ENCODE peak calls at places on chromosomes 16 and 17, in eight cellular contexts. K is astrocyte of the spinal cord, E is brain microvascular endothelial cell, D is nephron progenitor cell, B is pancreas, G is GM06990, O is ovary, M is H9. U is an unnamed sample.

GRCh38 chr17:31571124-31571892 is 179.8 kb downstream of the RAB11FIP4 start:
- DNase-seq in K (peak), E (peak), D (no peak), B (peak), G (no peak), O (peak), M (no peak), U (no peak)

GRCh38 chr17:60594747-60595146 is 5.2 kb upstream of the PPM1D start:
- DNase-seq in K (no peak), E (no peak), D (no peak), B (no peak), G (no peak), O (no peak), M (no peak), U (no peak)

GRCh38 chr17:82838386-82839063 is 1.3 kb downstream of the ZNF750 start:
- DNase-seq in K (no peak), E (no peak), D (no peak), B (peak), G (no peak), O (peak), M (no peak), U (no peak)

GRCh38 chr16:2364638-2365210 is 24.2 kb upstream of the ABCA3 start:
- DNase-seq in K (no peak), E (no peak), D (no peak), B (no peak), G (no peak), O (no peak), M (no peak), U (no peak)

GRCh38 chr16:49440156-49441065 is 66.8 kb downstream of the C16orf78 start:
- DNase-seq in K (no peak), E (no peak), D (no peak), B (no peak), G (no peak), O (peak), M (no peak), U (no peak)

GRCh38 chr17:50534222-50534978 is 1.9 kb downstream of the EPN3 start:
- DNase-seq in K (no peak), E (no peak), D (no peak), B (peak), G (no peak), O (no peak), M (peak), U (no peak)

GRCh38 chr17:14047591-14047990 is 21.7 kb upstream of the COX10 start:
- DNase-seq in K (no peak), E (no peak), D (no peak), B (no peak), G (no peak), O (no peak), M (no peak), U (no peak)

GRCh38 chr17:76405607-76405966 is 21.2 kb downstream of the SPHK1 start:
- DNase-seq in K (no peak), E (no peak), D (no peak), B (no peak), G (no peak), O (peak), M (no peak), U (no peak)

GRCh38 chr17:49351572-49352140 is 10.4 kb downstream of the ZNF652 start:
- DNase-seq in K (no peak), E (no peak), D (no peak), B (no peak), G (no peak), O (no peak), M (no peak), U (no peak)

DNA sequence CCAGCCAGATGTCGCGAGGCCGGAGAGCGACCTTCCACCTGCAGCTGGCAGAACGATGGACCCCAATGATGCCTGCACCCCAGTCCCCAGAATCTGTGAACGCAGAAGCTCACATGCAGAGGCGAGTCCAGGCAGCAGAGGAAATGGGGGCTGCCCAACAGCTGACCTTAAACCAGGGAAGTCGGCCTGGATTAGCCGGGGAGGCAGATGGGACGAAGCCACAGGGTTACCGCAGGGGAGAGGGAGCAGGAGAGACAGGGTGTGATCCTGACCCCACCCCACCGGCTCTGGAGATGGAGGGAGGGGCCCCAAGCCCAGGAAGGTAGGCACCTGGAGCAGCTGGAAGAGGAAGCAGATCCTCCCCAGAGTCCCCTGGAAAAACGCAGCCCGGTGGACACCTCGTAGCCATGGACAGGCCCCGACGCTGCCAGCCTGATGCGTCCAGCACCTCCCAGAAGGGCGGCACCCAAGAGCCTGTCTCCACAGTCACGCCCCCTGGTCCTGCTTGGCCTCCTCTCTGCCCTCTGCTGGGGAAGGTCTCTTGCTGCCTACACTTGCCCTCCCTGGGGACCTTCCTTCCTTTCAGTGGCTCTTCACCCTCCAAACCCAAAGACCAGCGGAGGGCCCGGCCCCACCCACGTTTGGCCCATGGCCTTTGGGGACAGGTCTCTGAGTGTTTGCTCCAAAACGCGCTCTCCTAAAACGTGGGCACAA is 37.3 kb downstream of the PIEZO1 start:
- DNase-seq in K (no peak), E (no peak), D (no peak), B (no peak), G (peak), O (no peak), M (peak), U (peak)
- TF ChIP-seq CTCF in K (peak), E (peak), D (no peak), B (no peak), G (peak), O (no peak), M (peak), U (peak)

GRCh38 chr16:87966685-87967185 is 15.5 kb downstream of the BANP start:
- DNase-seq in K (no peak), E (no peak), D (no peak), B (no peak), G (no peak), O (no peak), M (no peak), U (no peak)
- TF ChIP-seq CTCF in K (no peak), E (no peak), D (no peak), B (no peak), G (no peak), O (no peak), M (no peak), U (no peak)

GRCh38 chr17:6786618-6787017 is 10.6 kb downstream of the FBXO39 start:
- DNase-seq in K (peak), E (peak), D (no peak), B (no peak), G (no peak), O (no peak), M (no peak), U (no peak)
- TF ChIP-seq CTCF in K (no peak), E (no peak), D (no peak), B (no peak), G (no peak), O (no peak), M (no peak), U (no peak)

GRCh38 chr16:78094998-78095397 is 4.5 kb upstream of the WWOX start:
- DNase-seq in K (no peak), E (no peak), D (no peak), B (no peak), G (no peak), O (no peak), M (no peak), U (no peak)

GRCh38 chr16:78096386-78096785 is 3.1 kb upstream of the WWOX start:
- DNase-seq in K (no peak), E (no peak), D (no peak), B (no peak), G (no peak), O (no peak), M (no peak), U (no peak)

GRCh38 chr16:78092755-78093154 is 6.7 kb upstream of the WWOX start:
- DNase-seq in K (no peak), E (no peak), D (no peak), B (no peak), G (no peak), O (no peak), M (no peak), U (no peak)

GRCh38 chr16:78091419-78091818 is 8.0 kb upstream of the WWOX start:
- DNase-seq in K (no peak), E (no peak), D (no peak), B (no peak), G (no peak), O (no peak), M (no peak), U (no peak)

GRCh38 chr16:78094166-78094565 is 5.3 kb upstream of the WWOX start:
- DNase-seq in K (no peak), E (no peak), D (no peak), B (no peak), G (no peak), O (no peak), M (no peak), U (no peak)
- TF ChIP-seq CTCF in K (no peak), E (no peak), D (no peak), B (no peak), G (no peak), O (no peak), M (peak), U (no peak)

GRCh38 chr16:68366062-68366461 is 55.2 kb downstream of the PRMT7 start:
- DNase-seq in K (no peak), E (no peak), D (no peak), B (no peak), G (no peak), O (no peak), M (no peak), U (no peak)

GRCh38 chr16:68365167-68365817 is 54.5 kb downstream of the PRMT7 start:
- DNase-seq in K (no peak), E (no peak), D (no peak), B (no peak), G (no peak), O (no peak), M (no peak), U (peak)

GRCh38 chr16:68362952-68363846 is 52.4 kb downstream of the PRMT7 start:
- DNase-seq in K (no peak), E (no peak), D (no peak), B (no peak), G (no peak), O (no peak), M (no peak), U (no peak)

GRCh38 chr16:68363847-68364600 is 53.2 kb downstream of the PRMT7 start:
- DNase-seq in K (no peak), E (no peak), D (no peak), B (no peak), G (no peak), O (no peak), M (no peak), U (no peak)

GRCh38 chr16:68364601-68364998 is 53.8 kb downstream of the PRMT7 start:
- DNase-seq in K (no peak), E (no peak), D (no peak), B (no peak), G (no peak), O (no peak), M (peak), U (no peak)
- TF ChIP-seq CTCF in K (peak), E (peak), D (no peak), B (no peak), G (peak), O (no peak), M (peak), U (no peak)